ENCODE peak calls at places on chromosomes 1 and 21, in nine cellular contexts. L is HepG2, Y is GM12865, I is GM12864, X is progenitor cell of endocrine pancreas, N is kidney, U is astrocyte of the spinal cord, R is right lobe of liver, G is foreskin fibroblast. W is an unnamed sample.

GRCh38 chr1:53326598-53327182 is 1.2 kb downstream of the LRP8 start:
- DNase-seq in L (no peak), Y (no peak), I (no peak), X (no peak), N (peak), U (no peak), R (no peak), G (peak), W (peak)

GRCh38 chr1:159854693-159855192 is 7.7 kb downstream of the VSIG8 start:
- DNase-seq in L (peak), Y (peak), I (no peak), X (peak), N (peak), U (peak), R (peak), G (peak), W (peak)

GRCh38 chr1:110768595-110768994 is 93.9 kb upstream of the KCNA3 start:
- DNase-seq in L (no peak), Y (no peak), I (no peak), X (no peak), N (no peak), U (no peak), R (no peak), G (no peak), W (no peak)

GRCh38 chr21:31903896-31904295 is 31.1 kb downstream of the HUNK start:
- DNase-seq in L (no peak), Y (no peak), I (no peak), X (no peak), N (no peak), U (no peak), R (no peak), G (no peak), W (no peak)

GRCh38 chr1:218476385-218476784 is 131.2 kb downstream of the TGFB2 start:
- DNase-seq in L (peak), Y (no peak), I (no peak), X (no peak), N (no peak), U (peak), R (no peak), G (peak), W (no peak)

GRCh38 chr1:218171302-218171893 is 113.7 kb upstream of the RRP15 start:
- DNase-seq in L (peak), Y (peak), I (no peak), X (no peak), N (no peak), U (peak), R (no peak), G (peak), W (no peak)

GRCh38 chr1:36864182-36865079 is 169.9 kb downstream of the GRIK3 start:
- DNase-seq in L (no peak), Y (peak), I (no peak), X (no peak), N (peak), U (no peak), R (no peak), G (no peak), W (peak)

GRCh38 chr1:35557118-35557610 is at the start of gene KIAA0319L:
- DNase-seq in L (peak), Y (no peak), I (no peak), X (peak), N (peak), U (no peak), R (peak), G (no peak), W (peak)

GRCh38 chr1:217857061-217857460 is 225.9 kb downstream of the SPATA17 start:
- DNase-seq in L (no peak), Y (no peak), I (no peak), X (no peak), N (no peak), U (peak), R (no peak), G (no peak), W (no peak)

GRCh38 chr1:55069280-55069679 is 29.9 kb downstream of the PCSK9 start:
- DNase-seq in L (no peak), Y (no peak), I (no peak), X (no peak), N (no peak), U (no peak), R (peak), G (no peak), W (no peak)

GRCh38 chr21:45761703-45762102 is 118.2 kb downstream of the PCBP3 start:
- DNase-seq in L (no peak), Y (no peak), I (no peak), X (no peak), N (no peak), U (no peak), R (no peak), G (no peak), W (no peak)

GRCh38 chr21:15379776-15380175 is 315.0 kb upstream of the NRIP1 start:
- DNase-seq in L (no peak), Y (no peak), I (no peak), X (no peak), N (no peak), U (no peak), R (no peak), G (no peak), W (no peak)

GRCh38 chr1:200971955-200972711 is 51.4 kb downstream of the KIF21B start:
- DNase-seq in L (peak), Y (peak), I (no peak), X (peak), N (peak), U (peak), R (peak), G (peak), W (peak)

GRCh38 chr1:246002725-246003441 is 504.2 kb downstream of the SMYD3 start:
- DNase-seq in L (peak), Y (peak), I (peak), X (peak), N (peak), U (peak), R (peak), G (peak), W (peak)

GRCh38 chr1:103525114-103525606 is 339 bp upstream of the RNPC3 start:
- DNase-seq in L (peak), Y (peak), I (no peak), X (no peak), N (no peak), U (peak), R (no peak), G (peak), W (no peak)

GRCh38 chr1:222877854-222878253 is 63.0 kb downstream of the DISP1 start:
- DNase-seq in L (peak), Y (no peak), I (no peak), X (no peak), N (no peak), U (no peak), R (no peak), G (no peak), W (no peak)

GRCh38 chr1:56024155-56024554 is 555.2 kb downstream of the PLPP3 start:
- DNase-seq in L (no peak), Y (no peak), I (no peak), X (no peak), N (no peak), U (no peak), R (no peak), G (no peak), W (no peak)

GRCh38 chr1:147073062-147073432 is 99.2 kb downstream of the PRKAB2 start:
- DNase-seq in L (no peak), Y (no peak), I (no peak), X (no peak), N (no peak), U (no peak), R (no peak), G (no peak), W (no peak)

GRCh38 chr21:42378418-42378817 is 12.1 kb upstream of the TFF1 start:
- DNase-seq in L (no peak), Y (no peak), I (no peak), X (no peak), N (peak), U (no peak), R (no peak), G (no peak), W (no peak)

GRCh38 chr1:78143152-78143551 is 97.4 kb downstream of the GIPC2 start:
- DNase-seq in L (no peak), Y (peak), I (peak), X (no peak), N (no peak), U (no peak), R (no peak), G (no peak), W (no peak)
- TF ChIP-seq CTCF in L (no peak), Y (peak), I (no peak), X (no peak), N (no peak), U (no peak), R (no peak), G (no peak), W (no peak)

GRCh38 chr1:176744142-176744541 is 281.2 kb downstream of the PAPPA2 start:
- DNase-seq in L (no peak), Y (no peak), I (no peak), X (no peak), N (no peak), U (no peak), R (no peak), G (no peak), W (no peak)

GRCh38 chr1:176741181-176741580 is 278.2 kb downstream of the PAPPA2 start:
- DNase-seq in L (no peak), Y (no peak), I (no peak), X (no peak), N (no peak), U (no peak), R (no peak), G (no peak), W (no peak)

DNA sequence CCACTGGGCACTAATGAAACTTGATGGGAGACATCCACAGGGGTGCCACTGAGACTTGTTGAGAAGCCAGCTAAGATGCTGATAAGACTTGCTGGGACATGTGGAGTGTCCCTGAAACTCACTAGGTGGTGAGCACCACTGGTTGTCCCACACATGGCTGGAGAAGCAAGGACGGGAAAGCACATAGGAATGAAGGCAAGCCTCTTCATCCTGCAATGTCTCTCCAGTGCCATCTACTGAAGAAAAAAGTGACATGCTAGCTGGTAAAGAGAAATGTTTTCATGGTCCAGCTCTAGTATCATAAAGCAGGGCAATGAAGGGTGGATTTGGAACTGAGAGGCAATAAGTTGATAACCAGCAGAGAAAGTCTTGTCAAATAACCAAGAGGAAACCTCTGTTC is 283.0 kb downstream of the PAPPA2 start:
- DNase-seq in L (peak), Y (no peak), I (no peak), X (no peak), N (no peak), U (no peak), R (no peak), G (no peak), W (no peak)
- TF ChIP-seq CTCF in L (peak), Y (no peak), I (peak), X (no peak), N (no peak), U (no peak), R (peak), G (peak), W (no peak)

DNA sequence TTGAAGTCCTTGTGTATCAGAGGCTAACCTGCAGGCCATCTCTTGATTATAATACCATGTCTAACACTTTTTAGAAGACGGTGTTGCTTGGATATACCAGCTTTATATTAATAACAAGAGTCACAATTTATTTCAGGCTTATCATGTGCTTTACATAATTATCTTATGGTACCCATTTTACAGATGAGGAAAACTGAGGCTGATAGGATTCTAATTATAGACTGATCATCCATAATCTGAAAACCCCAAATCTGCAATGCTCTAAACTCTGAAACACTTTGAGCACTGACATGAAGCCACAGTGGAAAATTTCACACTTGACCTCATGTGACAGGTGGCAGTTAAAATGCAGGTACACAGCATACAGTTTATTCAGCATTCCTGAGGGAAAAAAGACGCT is 7.2 kb upstream of the RPL11 start:
- DNase-seq in L (no peak), Y (no peak), I (no peak), X (no peak), N (no peak), U (no peak), R (no peak), G (no peak), W (no peak)
- TF ChIP-seq CTCF in L (no peak), Y (no peak), I (no peak), X (no peak), N (no peak), U (no peak), R (no peak), G (no peak), W (no peak)

GRCh38 chr1:119316870-119317416 is 51.6 kb upstream of the HAO2 start:
- DNase-seq in L (no peak), Y (no peak), I (no peak), X (no peak), N (no peak), U (no peak), R (no peak), G (no peak), W (peak)
- TF ChIP-seq CTCF in L (peak), Y (no peak), I (no peak), X (peak), N (no peak), U (peak), R (no peak), G (no peak), W (peak)

DNA sequence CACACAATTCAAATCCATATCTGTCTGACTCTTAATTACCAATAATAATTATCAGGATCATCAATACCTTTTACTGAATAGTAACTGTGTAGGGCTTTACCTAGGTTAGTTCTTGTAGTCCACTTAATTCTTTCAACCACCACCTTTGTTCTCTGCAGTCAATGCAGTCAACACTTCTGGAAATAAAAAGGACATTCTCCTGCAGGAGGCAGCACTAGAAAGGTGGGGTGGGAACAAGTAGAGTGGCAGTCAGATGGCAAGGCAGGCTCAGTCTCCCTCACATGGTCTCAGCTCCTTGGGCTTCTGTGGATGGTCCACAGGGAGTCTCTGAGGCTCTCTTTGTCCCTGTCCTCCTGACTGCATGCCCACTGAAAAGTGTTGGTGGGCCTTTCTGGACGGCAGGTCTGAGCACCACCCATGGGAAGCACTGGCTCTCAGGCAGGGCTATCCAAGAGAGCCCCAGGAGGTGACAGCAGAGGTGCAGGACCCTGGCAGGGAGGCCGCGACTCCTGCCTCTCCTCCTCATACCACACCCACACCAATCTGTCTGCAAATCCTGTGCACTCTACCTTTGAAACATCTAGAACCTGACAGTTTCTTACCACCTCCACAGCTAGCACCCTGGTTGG is 237.3 kb downstream of the FOXD2 start:
- DNase-seq in L (no peak), Y (no peak), I (no peak), X (no peak), N (no peak), U (no peak), R (peak), G (no peak), W (no peak)
- TF ChIP-seq CTCF in L (no peak), Y (no peak), I (no peak), X (no peak), N (no peak), U (no peak), R (no peak), G (no peak), W (no peak)

GRCh38 chr1:23980006-23980724 is at the start of gene SRSF10:
- DNase-seq in L (peak), Y (peak), I (peak), X (peak), N (peak), U (peak), R (peak), G (peak), W (peak)
- TF ChIP-seq CTCF in L (peak), Y (peak), I (no peak), X (no peak), N (peak), U (peak), R (peak), G (peak), W (no peak)

GRCh38 chr1:20724364-20725188 is 6.8 kb upstream of the KIF17 start:
- DNase-seq in L (no peak), Y (no peak), I (no peak), X (no peak), N (no peak), U (no peak), R (peak), G (no peak), W (peak)
- TF ChIP-seq CTCF in L (no peak), Y (no peak), I (no peak), X (no peak), N (no peak), U (no peak), R (no peak), G (no peak), W (no peak)